ENCODE peak calls at places on chromosome 7, in ten cellular contexts. F is amygdala; N is activated CD4-positive, alpha-beta T cell treated with anti-CD3 and anti-CD28 coated beads for 24 hours; H is AG09319; A is IMR-90; W is nephron progenitor cell; G is central memory CD4-positive, alpha-beta T cell; L is GM12891; D is GM10248; B is H54. U is an unnamed sample.

GRCh38 chr7:69232445-69233376 is 365.6 kb upstream of the AUTS2 start:
- DNase-seq in A (no peak), G (no peak), N (no peak), D (no peak), F (no peak), H (no peak), W (peak; percentile 10), L (no peak), B (no peak), U (no peak)

GRCh38 chr7:80134536-80135305 is at the start of gene GNAI1:
- DNase-seq in F (peak; percentile 76), L (no peak), A (peak; percentile 74), W (peak; percentile 88), B (peak; percentile 67), D (peak; percentile 13), H (peak; percentile 57), N (no peak), G (no peak), U (no peak)

GRCh38 chr7:42790196-42790595 is 121.7 kb downstream of the C7orf25 start:
- DNase-seq in H (no peak), L (no peak), A (peak; percentile 2), B (no peak), D (no peak), W (no peak), F (no peak), N (no peak), G (no peak), U (no peak)

GRCh38 chr7:105003275-105003674 is 10.7 kb upstream of the KMT2E start:
- DNase-seq in D (no peak), W (no peak), H (no peak), G (no peak), F (no peak), L (no peak), A (peak; percentile 82), B (no peak), N (peak; percentile 18), U (no peak)

GRCh38 chr7:75889826-75890225 is 11.0 kb downstream of the RHBDD2 start:
- DNase-seq in B (no peak), L (no peak), A (peak; percentile 27), D (no peak), F (no peak), G (no peak), W (no peak), H (no peak), N (no peak), U (no peak)

GRCh38 chr7:36311539-36311938 is 78.1 kb upstream of the ANLN start:
- DNase-seq in F (no peak), N (no peak), B (no peak), H (no peak), D (no peak), W (no peak), G (no peak), A (no peak), L (no peak), U (no peak)

GRCh38 chr7:130899638-130900401 is 165.8 kb upstream of the KLF14 start:
- DNase-seq in B (no peak), W (no peak), H (no peak), F (no peak), A (no peak), D (no peak), G (no peak), L (no peak), N (no peak), U (no peak)

GRCh38 chr7:93883917-93884345 is 6.6 kb downstream of the TFPI2 start:
- DNase-seq in L (no peak), W (no peak), A (no peak), G (no peak), F (no peak), H (no peak), B (no peak), D (no peak), N (no peak), U (no peak)

GRCh38 chr7:90958669-90959068 is 305.6 kb upstream of the FZD1 start:
- DNase-seq in W (no peak), L (no peak), N (no peak), D (no peak), A (peak; percentile 66), H (peak; percentile 25), F (no peak), B (no peak), G (no peak), U (no peak)

GRCh38 chr7:123712619-123713018 is 36.2 kb downstream of the WASL start:
- DNase-seq in W (no peak), F (no peak), N (no peak), D (no peak), L (no peak), G (no peak), B (no peak), H (no peak), A (peak; percentile 69), U (no peak)

GRCh38 chr7:20157456-20157855 is 59.7 kb downstream of the MACC1 start:
- DNase-seq in A (no peak), D (no peak), N (no peak), F (no peak), G (no peak), H (no peak), L (no peak), W (no peak), B (no peak), U (no peak)

GRCh38 chr7:45070254-45070642 is 18.5 kb downstream of the NACAD start:
- DNase-seq in H (no peak), A (no peak), N (no peak), B (no peak), W (no peak), F (no peak), L (no peak), D (no peak), G (no peak), U (no peak)

GRCh38 chr7:159061674-159062212 is 82.9 kb downstream of the VIPR2 start:
- DNase-seq in N (no peak), A (no peak), B (no peak), W (peak; percentile 32), D (no peak), G (no peak), L (no peak), F (no peak), H (no peak), U (no peak)

GRCh38 chr7:106968160-106968559 is 76.3 kb upstream of the PRKAR2B start:
- DNase-seq in G (no peak), D (no peak), W (no peak), H (no peak), A (no peak), F (no peak), B (no peak), L (no peak), N (no peak), U (no peak)

GRCh38 chr7:114048386-114049235 is 129.8 kb upstream of the PPP1R3A start:
- DNase-seq in B (peak; percentile 7), A (peak; percentile 23), G (peak; percentile 12), D (no peak), H (no peak), N (no peak), L (no peak), F (no peak), W (no peak), U (no peak)

GRCh38 chr7:130875265-130875741 is 141.3 kb upstream of the KLF14 start:
- DNase-seq in B (no peak), F (no peak), W (peak; percentile 76), L (peak; percentile 40), H (no peak), A (peak; percentile 44), G (peak; percentile 34), N (no peak), D (peak; percentile 67), U (peak; percentile 27)

GRCh38 chr7:77687747-77688144 is 8.5 kb upstream of the RSBN1L start:
- DNase-seq in L (no peak), A (no peak), G (peak; percentile 14), D (no peak), F (no peak), B (no peak), N (no peak), H (no peak), W (no peak), U (no peak)

GRCh38 chr7:25726682-25727357 is 425.2 kb upstream of the NFE2L3 start:
- DNase-seq in N (no peak), A (no peak), D (no peak), L (no peak), G (no peak), H (no peak), F (no peak), W (peak; percentile 15), B (no peak), U (no peak)

GRCh38 chr7:13830604-13830915 is 158.9 kb downstream of the ETV1 start:
- DNase-seq in A (peak; percentile 36), G (no peak), D (no peak), F (no peak), H (no peak), L (no peak), B (no peak), N (no peak), W (no peak), U (no peak)

GRCh38 chr7:118372530-118372929 is 148.0 kb downstream of the ANKRD7 start:
- DNase-seq in B (no peak), N (no peak), A (no peak), G (no peak), W (no peak), D (no peak), H (no peak), F (no peak), L (no peak), U (no peak)

GRCh38 chr7:324011-324410 is 34.0 kb downstream of the FOXL3 start:
- DNase-seq in A (no peak), H (no peak), L (no peak), F (no peak), G (no peak), D (no peak), B (no peak), N (no peak), W (no peak), U (no peak)

GRCh38 chr7:11988186-11988585 is 156.2 kb upstream of the THSD7A start:
- DNase-seq in A (no peak), D (no peak), G (no peak), N (no peak), H (no peak), F (no peak), W (no peak), L (no peak), B (no peak), U (no peak)

GRCh38 chr7:5695037-5695708 is 86.3 kb downstream of the RNF216 start:
- DNase-seq in A (peak; percentile 89), F (no peak), L (peak; percentile 22), N (peak; percentile 64), D (peak; percentile 62), H (no peak), G (peak; percentile 78), W (no peak), B (no peak), U (peak; percentile 62)

GRCh38 chr7:63027075-63027474 is 971.6 kb upstream of the ZNF722 start:
- DNase-seq in N (no peak), W (no peak), H (no peak), D (no peak), F (no peak), G (no peak), A (no peak), B (no peak), L (no peak), U (no peak)

GRCh38 chr7:38839846-38840245 is 69.1 kb downstream of the VPS41 start:
- DNase-seq in W (no peak), G (no peak), D (no peak), A (peak; percentile 36), F (no peak), B (no peak), L (no peak), H (no peak), N (no peak), U (no peak)

GRCh38 chr7:141333459-141333858 is 217.8 kb upstream of the AGK start:
- DNase-seq in H (no peak), A (no peak), L (no peak), F (no peak), G (no peak), N (no peak), D (no peak), W (peak; percentile 57), B (no peak), U (no peak)